ENCODE peak calls at places on chromosomes 6 and 20, in six cellular contexts. F is stimulated activated naive CD8-positive, alpha-beta T cell treated with anti-CD3 and anti-CD28 coated beads, Interleukin-15, amount 100 ng/mL, for 72 hours; R is stimulated activated CD4-positive, alpha-beta T cell treated with anti-CD3 and anti-CD28 coated beads, Interleukin-1b, Interleukin-23, amount 100 ng/mL, for 48 hours; V is GM20000; N is SJCRH30; K is NCI-H526. H is an unnamed sample.

GRCh38 chr6:157648561-157648960 is 174.5 kb upstream of the SNX9 start:
- DNase-seq in F (no peak), R (no peak), V (no peak), N (no peak), K (no peak), H (no peak)

GRCh38 chr20:46023999-46024398 is 5.0 kb upstream of the SLC12A5 start:
- DNase-seq in F (no peak), R (no peak), V (no peak), N (no peak), K (no peak), H (no peak)

GRCh38 chr20:63435552-63435951 is 36.9 kb downstream of the KCNQ2 start:
- DNase-seq in F (no peak), R (no peak), V (no peak), N (no peak), K (no peak), H (no peak)

GRCh38 chr6:2433686-2434085 is 188.3 kb upstream of the GMDS start:
- DNase-seq in F (no peak), R (no peak), V (no peak), N (no peak), K (no peak), H (no peak)

GRCh38 chr20:6746901-6747609 is 20.4 kb upstream of the BMP2 start:
- DNase-seq in F (no peak), R (no peak), V (no peak), N (no peak), K (peak), H (no peak)

GRCh38 chr6:20569000-20569610 is 34.8 kb downstream of the CDKAL1 start:
- DNase-seq in F (no peak), R (no peak), V (no peak), N (no peak), K (no peak), H (no peak)

GRCh38 chr6:16766043-16766521 is 4.8 kb upstream of the ATXN1 start:
- DNase-seq in F (peak), R (peak), V (peak), N (no peak), K (no peak), H (no peak)

GRCh38 chr20:12927489-12927888 is 81.3 kb upstream of the SPTLC3 start:
- DNase-seq in F (no peak), R (no peak), V (no peak), N (peak), K (no peak), H (no peak)

GRCh38 chr20:5947276-5947675 is 3.1 kb downstream of the TRMT6 start:
- DNase-seq in F (no peak), R (peak), V (no peak), N (no peak), K (no peak), H (no peak)

GRCh38 chr6:16251706-16252105 is 13.3 kb downstream of the GMPR start:
- DNase-seq in F (no peak), R (no peak), V (no peak), N (no peak), K (peak), H (no peak)

GRCh38 chr6:52877168-52877567 is 32.3 kb downstream of the GSTA3 start:
- DNase-seq in F (no peak), R (no peak), V (no peak), N (peak), K (no peak), H (no peak)

GRCh38 chr6:40956871-40957270 is 82.2 kb downstream of the UNC5CL start:
- DNase-seq in F (no peak), R (no peak), V (no peak), N (no peak), K (no peak), H (no peak)

GRCh38 chr6:134097114-134097707 is 44.8 kb upstream of the SLC2A12 start:
- DNase-seq in F (peak), R (peak), V (peak), N (peak), K (peak), H (peak)

GRCh38 chr20:37729909-37730308 is 36.1 kb downstream of the CTNNBL1 start:
- DNase-seq in F (no peak), R (no peak), V (no peak), N (no peak), K (no peak), H (no peak)

GRCh38 chr6:144644776-144645175 is 359.6 kb downstream of the UTRN start:
- DNase-seq in F (no peak), R (no peak), V (no peak), N (peak), K (no peak), H (no peak)

GRCh38 chr6:26250806-26251075 is 114.3 kb upstream of the BTN3A2 start:
- DNase-seq in F (no peak), R (no peak), V (no peak), N (no peak), K (no peak), H (no peak)

GRCh38 chr6:68008445-68008844 is 626.6 kb upstream of the ADGRB3 start:
- DNase-seq in F (no peak), R (no peak), V (peak), N (no peak), K (no peak), H (no peak)

GRCh38 chr20:36155991-36156390 is 1.5 kb downstream of the EPB41L1 start:
- DNase-seq in F (no peak), R (no peak), V (no peak), N (no peak), K (no peak), H (no peak)

GRCh38 chr6:156698239-156699016 is 78.8 kb upstream of the ARID1B start:
- DNase-seq in F (no peak), R (no peak), V (peak), N (no peak), K (no peak), H (peak)

GRCh38 chr6:31559958-31560696 is 12.0 kb upstream of the LTA start:
- DNase-seq in F (peak), R (peak), V (peak), N (no peak), K (no peak), H (peak)

GRCh38 chr6:35148167-35148741 is 7.1 kb upstream of the TCP11 start:
- DNase-seq in F (peak), R (peak), V (no peak), N (no peak), K (no peak), H (no peak)

GRCh38 chr6:37331047-37331446 is 22.7 kb upstream of the RNF8 start:
- DNase-seq in F (no peak), R (no peak), V (no peak), N (no peak), K (no peak), H (no peak)

GRCh38 chr6:19472168-19472567 is 365.0 kb upstream of the ID4 start:
- DNase-seq in F (no peak), R (no peak), V (no peak), N (no peak), K (no peak), H (no peak)

GRCh38 chr6:70219943-70220613 is 82.8 kb downstream of the COL9A1 start:
- DNase-seq in F (no peak), R (no peak), V (no peak), N (no peak), K (no peak), H (no peak)

GRCh38 chr20:32474967-32475819 is 109.9 kb downstream of the NOL4L start:
- DNase-seq in F (no peak), R (no peak), V (peak), N (peak), K (peak), H (no peak)

GRCh38 chr20:12289476-12289875 is 371.8 kb downstream of the BTBD3 start:
- DNase-seq in F (no peak), R (no peak), V (no peak), N (no peak), K (no peak), H (no peak)

GRCh38 chr6:170114956-170115855 is 175.7 kb downstream of the DLL1 start:
- DNase-seq in F (no peak), R (no peak), V (no peak), N (no peak), K (no peak), H (no peak)

GRCh38 chr6:25370175-25371036 is 91.2 kb downstream of the CARMIL1 start:
- DNase-seq in F (peak), R (no peak), V (no peak), N (no peak), K (no peak), H (no peak)

GRCh38 chr6:167510648-167511047 is 185.8 kb downstream of the TTLL2 start:
- DNase-seq in F (no peak), R (no peak), V (no peak), N (peak), K (no peak), H (no peak)

GRCh38 chr20:555933-556332 is 12.3 kb upstream of the CSNK2A1 start:
- DNase-seq in F (no peak), R (no peak), V (no peak), N (no peak), K (no peak), H (no peak)

GRCh38 chr6:41730531-41731436 is 4.6 kb downstream of the TFEB start:
- DNase-seq in F (no peak), R (no peak), V (no peak), N (no peak), K (no peak), H (no peak)

GRCh38 chr20:47379433-47380150 is 23.1 kb upstream of the ZMYND8 start:
- DNase-seq in F (no peak), R (no peak), V (no peak), N (no peak), K (no peak), H (no peak)

GRCh38 chr20:53163486-53163885 is 191.3 kb downstream of the TSHZ2 start:
- DNase-seq in F (no peak), R (peak), V (no peak), N (no peak), K (no peak), H (no peak)

GRCh38 chr20:58682656-58683055 is 9.9 kb upstream of the NPEPL1 start:
- DNase-seq in F (no peak), R (no peak), V (no peak), N (no peak), K (no peak), H (no peak)